ENCODE peak calls at places on chromosomes 1 and 21, in five cellular contexts. Y, J, Z, C and P are unnamed samples.

GRCh38 chr21:45419162-45419561 is 14.2 kb downstream of the COL18A1 start:
- DNase-seq in Y (no peak), J (no peak), Z (no peak), C (no peak), P (no peak)

GRCh38 chr1:201332616-201333335 is 44.7 kb downstream of the TNNT2 start:
- DNase-seq in Y (no peak), J (no peak), Z (no peak), C (no peak), P (no peak)

GRCh38 chr1:234559152-234559916 is 50.6 kb downstream of the IRF2BP2 start:
- DNase-seq in Y (no peak), J (no peak), Z (no peak), C (no peak), P (no peak)

GRCh38 chr1:169894424-169895145 is 889 bp upstream of the SCYL3 start:
- DNase-seq in Y (no peak), J (no peak), Z (no peak), C (no peak), P (no peak)

GRCh38 chr1:48794815-48795214 is 18.1 kb upstream of the BEND5 start:
- DNase-seq in Y (no peak), J (no peak), Z (no peak), C (no peak), P (no peak)

GRCh38 chr1:175477248-175477647 is 266.1 kb downstream of the TNR start:
- DNase-seq in Y (no peak), J (no peak), Z (no peak), C (no peak), P (no peak)

GRCh38 chr1:24898152-24898908 is 31.7 kb downstream of the RUNX3 start:
- DNase-seq in Y (peak), J (peak), Z (no peak), C (peak), P (peak)

GRCh38 chr1:63887809-63888208 is 114.0 kb downstream of the ROR1 start:
- DNase-seq in Y (no peak), J (no peak), Z (no peak), C (no peak), P (no peak)

GRCh38 chr21:33443174-33443573 is 36.6 kb downstream of the TMEM50B start:
- DNase-seq in Y (no peak), J (no peak), Z (no peak), C (no peak), P (no peak)

GRCh38 chr1:13828454-13829151 is 128.6 kb downstream of the PRDM2 start:
- DNase-seq in Y (peak), J (peak), Z (no peak), C (no peak), P (peak)

GRCh38 chr1:27527223-27527856 is 37.4 kb upstream of the WASF2 start:
- DNase-seq in Y (peak), J (peak), Z (no peak), C (no peak), P (peak)

GRCh38 chr1:55723001-55723400 is 507.8 kb upstream of the USP24 start:
- DNase-seq in Y (no peak), J (no peak), Z (no peak), C (no peak), P (no peak)

GRCh38 chr1:215567491-215568286 is 585 bp downstream of the KCTD3 start:
- DNase-seq in Y (peak), J (peak), Z (peak), C (peak), P (peak)

GRCh38 chr1:221437171-221437570 is 304.7 kb downstream of the DUSP10 start:
- DNase-seq in Y (no peak), J (no peak), Z (no peak), C (no peak), P (no peak)

GRCh38 chr1:188906921-188907641 is 1570.6 kb downstream of the BRINP3 start:
- DNase-seq in Y (no peak), J (no peak), Z (no peak), C (no peak), P (no peak)

GRCh38 chr1:65827346-65827745 is 34.7 kb downstream of the PDE4B start:
- DNase-seq in Y (no peak), J (no peak), Z (no peak), C (no peak), P (no peak)

GRCh38 chr1:153946622-153947246 is at the start of gene DENND4B:
- DNase-seq in Y (peak), J (peak), Z (peak), C (peak), P (peak)